ENCODE peak calls at places on chromosomes 2 and 18, in ten cellular contexts. V is smooth muscle cell of the brain vasculature; E is glutamatergic neuron; N is stimulated activated CD4-positive, alpha-beta T cell treated with anti-CD3 and anti-CD28 coated beads, TNF-alpha, amount 100 ng/mL, for 4 hours; R is GM20000; M is NCI-H345; K is endothelial cell; D is PC-3; G is osteocyte; P is AG04450. O is an unnamed sample.
A peak's percentile ranks its signal among the peaks of the same experiment; 100 is the strongest.

GRCh38 chr2:230203110-230203676 is 16.6 kb downstream of the SP110 start:
- DNase-seq in V (no peak), E (no peak), N (no peak), R (peak; percentile 53), M (no peak), K (no peak), D (no peak), G (no peak), P (no peak), O (no peak)

GRCh38 chr2:233422649-233423435 is 68.5 kb downstream of the DGKD start:
- DNase-seq in V (no peak), E (no peak), N (no peak), R (no peak), M (no peak), K (no peak), D (no peak), G (no peak), P (no peak), O (peak; percentile 6)

GRCh38 chr2:1299053-1299452 is 114.2 kb upstream of the TPO start:
- DNase-seq in V (no peak), E (no peak), N (no peak), R (no peak), M (no peak), K (no peak), D (no peak), G (peak; percentile 63), P (no peak), O (no peak)

GRCh38 chr18:79971211-79971952 is 6.9 kb downstream of the HSBP1L1 start:
- DNase-seq in V (no peak), E (no peak), N (no peak), R (no peak), M (no peak), K (no peak), D (no peak), G (no peak), P (no peak), O (no peak)

GRCh38 chr2:86300496-86300895 is 36.9 kb downstream of the REEP1 start:
- DNase-seq in V (no peak), E (no peak), N (no peak), R (no peak), M (no peak), K (no peak), D (no peak), G (no peak), P (no peak), O (no peak)

GRCh38 chr2:190723397-190724090 is 74.7 kb downstream of the NAB1 start:
- DNase-seq in V (no peak), E (no peak), N (no peak), R (no peak), M (no peak), K (no peak), D (no peak), G (no peak), P (no peak), O (no peak)

GRCh38 chr18:37985126-37985525 is 419.5 kb upstream of the CELF4 start:
- DNase-seq in V (no peak), E (peak; percentile 50), N (no peak), R (no peak), M (peak; percentile 16), K (no peak), D (no peak), G (no peak), P (no peak), O (no peak)

GRCh38 chr18:49690307-49690706 is 123.0 kb downstream of the ACAA2 start:
- DNase-seq in V (peak; percentile 58), E (no peak), N (no peak), R (no peak), M (no peak), K (no peak), D (peak; percentile 78), G (no peak), P (peak; percentile 66), O (no peak)

GRCh38 chr2:156562136-156562535 is 126.0 kb downstream of the GPD2 start:
- DNase-seq in V (no peak), E (no peak), N (no peak), R (no peak), M (peak; percentile 69), K (no peak), D (no peak), G (no peak), P (no peak), O (no peak)

GRCh38 chr2:26086155-26086634 is 52.3 kb downstream of the RAB10 start:
- DNase-seq in V (no peak), E (no peak), N (no peak), R (peak; percentile 14), M (no peak), K (no peak), D (peak; percentile 97), G (no peak), P (peak; percentile 32), O (no peak)

GRCh38 chr2:232211743-232212686 is 166.5 kb upstream of the ALPP start:
- DNase-seq in V (no peak), E (no peak), N (no peak), R (no peak), M (no peak), K (no peak), D (no peak), G (no peak), P (no peak), O (peak; percentile 46)

GRCh38 chr2:62475172-62476011 is 30.6 kb downstream of the TMEM17 start:
- DNase-seq in V (no peak), E (no peak), N (no peak), R (no peak), M (peak; percentile 59), K (peak; percentile 26), D (no peak), G (no peak), P (no peak), O (no peak)